ENCODE peak calls at places on chromosomes 16 and 17, in seven cellular contexts. V is IMR-90, B is H9, M is neuronal stem cell, Z is mesendoderm, L is trophoblast cell, G is H1. O is an unnamed sample.

GRCh38 chr16:14050297-14051027 is 20.7 kb upstream of the MRTFB start:
- DNase-seq in V (peak; percentile 14), Z (peak; percentile 99), B (peak; percentile 88), G (peak; percentile 57), M (peak; percentile 15), L (peak; percentile 77), O (no peak)

GRCh38 chr17:43591750-43592562 is 45.8 kb upstream of the ETV4 start:
- DNase-seq in B (no peak), G (no peak), Z (peak; percentile 86), V (peak; percentile 92), M (no peak), L (no peak), O (peak; percentile 66)

GRCh38 chr17:78226752-78227454 is 4.5 kb upstream of the TMEM235 start:
- DNase-seq in M (no peak), G (no peak), B (no peak), L (peak; percentile 10), Z (no peak), V (no peak), O (no peak)

GRCh38 chr17:76948726-76949342 is 80.6 kb downstream of the MGAT5B start:
- DNase-seq in L (no peak), V (no peak), M (no peak), Z (no peak), B (no peak), G (no peak), O (no peak)

GRCh38 chr17:51164911-51165679 is 1.1 kb upstream of the NME2 start:
- DNase-seq in L (no peak), G (no peak), Z (peak; percentile 46), B (peak; percentile 74), V (no peak), M (no peak), O (no peak)

GRCh38 chr17:45123930-45124796 is 8.2 kb downstream of the PLCD3 start:
- DNase-seq in G (no peak), Z (peak; percentile 81), M (no peak), L (no peak), V (peak; percentile 91), B (peak; percentile 75), O (peak; percentile 94)

GRCh38 chr17:5610956-5611355 is 26.6 kb upstream of the NLRP1 start:
- DNase-seq in L (peak; percentile 77), M (no peak), V (no peak), Z (peak; percentile 57), B (no peak), G (no peak), O (no peak)

GRCh38 chr16:86485746-86486145 is 24.6 kb upstream of the FOXF1 start:
- DNase-seq in V (no peak), Z (no peak), G (no peak), B (no peak), M (no peak), L (no peak), O (no peak)

GRCh38 chr16:765971-766819 is 5.7 kb downstream of the MSLN start:
- DNase-seq in G (no peak), Z (no peak), L (no peak), B (no peak), M (no peak), V (no peak), O (no peak)

GRCh38 chr16:70428178-70428998 is 10.5 kb downstream of the ST3GAL2 start:
- DNase-seq in L (peak; percentile 92), V (peak; percentile 97), B (peak; percentile 75), M (no peak), G (peak; percentile 68), Z (peak; percentile 99), O (peak; percentile 98)

GRCh38 chr17:46064460-46064859 is 65.4 kb downstream of the STH start:
- DNase-seq in G (no peak), B (no peak), M (no peak), L (no peak), Z (no peak), V (no peak), O (no peak)

GRCh38 chr17:56810846-56811775 is 22.6 kb downstream of the C17orf67 start:
- DNase-seq in V (no peak), G (no peak), M (no peak), Z (no peak), B (no peak), L (no peak), O (no peak)

GRCh38 chr17:5975651-5976050 is 94.5 kb upstream of the WSCD1 start:
- DNase-seq in G (no peak), M (no peak), L (no peak), B (no peak), V (no peak), Z (peak; percentile 12), O (no peak)

GRCh38 chr16:15038689-15039088 is 17.2 kb downstream of the NTAN1 start:
- DNase-seq in Z (no peak), L (no peak), G (no peak), M (no peak), B (no peak), V (no peak), O (no peak)

GRCh38 chr17:58176200-58176599 is 9.4 kb downstream of the OR4D2 start:
- DNase-seq in M (peak; percentile 14), G (no peak), Z (peak; percentile 22), V (peak; percentile 25), B (no peak), L (no peak), O (peak; percentile 11)

GRCh38 chr17:48149174-48150106 is 41.9 kb downstream of the SNX11 start:
- DNase-seq in M (peak; percentile 55), B (peak; percentile 50), V (no peak), G (no peak), Z (peak; percentile 85), L (no peak), O (no peak)

GRCh38 chr16:56576585-56577299 is 11.9 kb downstream of the MT4 start:
- DNase-seq in Z (peak; percentile 86), L (peak; percentile 92), V (peak; percentile 47), M (peak; percentile 24), G (peak; percentile 94), B (peak; percentile 92), O (peak; percentile 57)

GRCh38 chr16:88451586-88452484 is 1.2 kb upstream of the ZFPM1 start:
- DNase-seq in G (no peak), V (no peak), B (no peak), M (no peak), Z (no peak), L (no peak), O (no peak)

GRCh38 chr17:58728831-58729230 is 26.8 kb upstream of the PPM1E start:
- DNase-seq in M (no peak), L (no peak), B (no peak), G (no peak), Z (no peak), V (peak; percentile 32), O (no peak)

GRCh38 chr17:31413871-31414589 is 22.6 kb downstream of the RAB11FIP4 start:
- DNase-seq in B (no peak), G (no peak), V (peak; percentile 83), Z (no peak), M (peak; percentile 61), L (peak; percentile 57), O (peak; percentile 75)

GRCh38 chr16:73853968-73854367 is 442.6 kb upstream of the PSMD7 start:
- DNase-seq in M (no peak), L (no peak), Z (no peak), B (no peak), G (no peak), V (no peak), O (no peak)
- H3K18ac ChIP-seq in M (no peak overlapping the region), L (no peak overlapping the region), Z (no peak overlapping the region), B (no peak overlapping the region), G (no peak overlapping the region), V (no peak overlapping the region), O (no peak overlapping the region)

DNA sequence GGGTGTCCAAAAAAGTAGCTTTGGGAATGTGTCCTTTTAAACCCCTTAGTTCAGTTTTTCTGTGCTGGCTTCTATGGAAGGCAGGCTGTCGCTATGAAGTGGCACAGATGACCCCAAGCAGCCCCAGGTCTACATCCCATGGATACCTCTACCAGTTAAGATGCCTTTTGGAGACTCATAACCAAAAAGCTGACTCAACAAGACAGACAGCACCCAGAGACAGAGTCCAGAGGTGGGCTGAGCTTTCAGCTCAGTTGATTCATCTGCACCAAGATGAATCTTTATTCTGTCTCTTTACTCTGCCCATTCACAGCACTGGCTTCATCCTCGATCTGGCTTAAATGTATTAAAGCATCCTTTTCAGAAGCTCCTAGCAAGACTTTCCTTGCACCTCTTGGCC is 29.8 kb upstream of the RBBP6 start:
- DNase-seq in B (no peak), V (no peak), Z (no peak), M (no peak), L (no peak), G (no peak), O (no peak)
- H2AK5ac ChIP-seq in B (no peak overlapping the region), V (no peak overlapping the region), Z (no peak overlapping the region), M (no peak overlapping the region), L (no peak overlapping the region), G (no peak overlapping the region), O (no peak overlapping the region)

DNA sequence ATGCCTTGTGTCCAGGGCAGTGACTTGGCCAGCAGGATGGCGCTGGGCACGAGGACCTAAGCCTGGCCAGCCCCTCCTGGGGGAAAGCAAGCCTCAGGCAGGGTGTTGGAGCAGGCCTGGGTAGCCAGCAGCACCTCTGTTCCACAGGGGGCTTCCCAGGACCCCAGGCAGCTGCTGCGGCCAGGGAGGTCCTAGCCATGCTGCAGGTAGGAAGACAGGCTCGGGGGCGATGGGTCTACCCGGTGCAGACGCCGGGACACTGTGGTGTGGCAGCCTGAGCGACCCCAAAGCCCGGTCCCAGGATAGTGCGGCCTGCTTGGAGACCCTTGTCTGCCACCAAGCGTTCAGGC is 22.4 kb upstream of the AATK start:
- DNase-seq in L (no peak), G (no peak), M (no peak), V (no peak), B (no peak), Z (no peak), O (no peak)
- H3K18ac ChIP-seq in L (no peak overlapping the region), G (no peak overlapping the region), M (peak overlapping the region; percentile 57), V (no peak overlapping the region), B (no peak overlapping the region), Z (no peak overlapping the region), O (no peak overlapping the region)

DNA sequence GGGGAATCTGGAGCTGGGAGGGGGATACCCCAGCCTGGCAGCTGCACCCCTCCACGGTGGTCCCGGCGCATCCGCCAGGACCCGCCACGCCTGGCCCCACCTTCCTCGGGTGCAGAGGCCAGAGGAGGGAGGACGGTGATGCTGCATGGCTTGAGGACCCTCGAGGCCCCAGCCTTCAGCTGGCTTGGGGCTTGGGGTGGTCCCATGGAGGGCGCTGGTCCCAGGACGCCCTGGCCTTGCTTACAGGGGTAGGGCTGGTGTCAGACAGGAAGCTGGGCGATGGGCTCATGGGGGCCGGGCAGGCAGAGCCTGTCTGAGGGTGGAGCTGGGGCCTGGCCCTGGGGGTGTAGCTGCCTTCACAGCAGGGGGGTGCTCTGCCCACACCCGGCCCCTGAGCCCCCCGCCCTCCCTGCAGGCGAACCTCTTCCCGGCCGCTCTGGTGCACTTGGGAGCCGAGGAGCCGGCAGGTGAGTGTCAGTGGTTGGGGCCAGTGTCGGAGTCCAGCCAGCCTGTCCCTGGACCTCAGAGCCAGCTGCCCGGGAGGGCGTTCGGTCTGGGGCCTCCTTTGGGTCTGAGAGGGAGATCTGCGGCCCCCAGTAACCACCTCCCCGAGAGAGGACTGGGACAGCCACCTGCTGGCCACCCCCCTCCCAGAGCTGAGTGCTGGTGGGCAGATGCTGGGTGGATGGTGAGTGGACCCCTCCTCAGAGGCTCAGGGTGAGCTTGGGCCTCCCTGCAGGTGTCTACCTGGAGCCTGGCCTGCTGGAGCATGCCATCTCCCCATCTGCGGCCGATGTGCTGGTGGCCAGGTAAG is 6.4 kb downstream of the CENPX start:
- DNase-seq in L (no peak), M (no peak), G (no peak), V (no peak), Z (no peak), B (no peak), O (no peak)
- H2AK5ac ChIP-seq in L (no peak overlapping the region), M (no peak overlapping the region), G (no peak overlapping the region), V (no peak overlapping the region), Z (no peak overlapping the region), B (no peak overlapping the region), O (no peak overlapping the region)

O was measured in mesenchymal stem cell.